ENCODE peak calls at places on chromosome 14, in ten cellular contexts. O, L, P, Z, T, X, F, U, V and S are unnamed samples.

GRCh38 chr14:100153560-100153959 is 5.9 kb downstream of the DEGS2 start:
- DNase-seq in O (no peak), L (no peak), P (no peak), Z (no peak), T (no peak), X (no peak), F (no peak), U (no peak), V (no peak), S (no peak)

GRCh38 chr14:84323450-84323849 is 1206.5 kb upstream of the FLRT2 start:
- DNase-seq in O (no peak), L (no peak), P (no peak), Z (no peak), T (no peak), X (no peak), F (no peak), U (no peak), V (no peak), S (no peak)

GRCh38 chr14:75022655-75023054 is 19.9 kb downstream of the EIF2B2 start:
- DNase-seq in O (no peak), L (no peak), P (no peak), Z (peak; percentile 26), T (no peak), X (no peak), F (peak; percentile 28), U (no peak), V (no peak), S (no peak)

GRCh38 chr14:89445252-89445973 is 28.4 kb upstream of the FOXN3 start:
- DNase-seq in O (no peak), L (peak; percentile 33), P (no peak), Z (no peak), T (no peak), X (no peak), F (peak; percentile 73), U (peak; percentile 11), V (no peak), S (peak; percentile 33)

GRCh38 chr14:75301666-75302325 is 23.2 kb downstream of the FOS start:
- DNase-seq in O (peak; percentile 48), L (no peak), P (no peak), Z (peak; percentile 58), T (peak; percentile 59), X (no peak), F (peak; percentile 96), U (peak; percentile 66), V (no peak), S (peak; percentile 77)

GRCh38 chr14:51446771-51447170 is 204.9 kb upstream of the FRMD6 start:
- DNase-seq in O (no peak), L (no peak), P (no peak), Z (no peak), T (no peak), X (no peak), F (no peak), U (no peak), V (no peak), S (no peak)

GRCh38 chr14:100155049-100155621 is 4.3 kb downstream of the DEGS2 start:
- DNase-seq in O (peak; percentile 18), L (no peak), P (no peak), Z (no peak), T (peak; percentile 63), X (peak; percentile 50), F (peak; percentile 56), U (no peak), V (no peak), S (no peak)

GRCh38 chr14:104515811-104516780 is 63.5 kb upstream of the C14orf180 start:
- DNase-seq in O (no peak), L (no peak), P (no peak), Z (no peak), T (no peak), X (peak; percentile 7), F (no peak), U (no peak), V (no peak), S (no peak)

GRCh38 chr14:74979442-74980397 is 23.0 kb upstream of the EIF2B2 start:
- DNase-seq in O (no peak), L (peak; percentile 36), P (no peak), Z (no peak), T (no peak), X (no peak), F (peak; percentile 35), U (no peak), V (no peak), S (no peak)

GRCh38 chr14:49549881-49550280 is 36.3 kb downstream of the RPS29 start:
- DNase-seq in O (no peak), L (peak; percentile 44), P (no peak), Z (no peak), T (no peak), X (no peak), F (no peak), U (no peak), V (no peak), S (no peak)

GRCh38 chr14:37262649-37263048 is 64.9 kb downstream of the MIPOL1 start:
- DNase-seq in O (no peak), L (no peak), P (no peak), Z (no peak), T (no peak), X (no peak), F (no peak), U (no peak), V (no peak), S (no peak)

GRCh38 chr14:82710257-82710841 is 1176.7 kb upstream of the SEL1L start:
- DNase-seq in O (peak; percentile 40), L (peak; percentile 61), P (peak; percentile 59), Z (no peak), T (peak; percentile 30), X (peak; percentile 85), F (peak; percentile 71), U (peak; percentile 51), V (peak; percentile 38), S (no peak)

GRCh38 chr14:52552063-52552988 is at the start of the genes GPR137C and TXNDC16:
- DNase-seq in O (peak; percentile 100), L (peak; percentile 99), P (peak; percentile 100), Z (peak; percentile 100), T (peak; percentile 100), X (peak; percentile 100), F (peak; percentile 99), U (peak; percentile 100), V (peak; percentile 99), S (peak; percentile 100)
- TF ChIP-seq POLR2A in O (peak; percentile 97), L (peak; percentile 32), P (peak; percentile 71), Z (peak; percentile 98), T (peak; percentile 92), X (peak; percentile 94), F (peak; percentile 69), U (peak; percentile 80), V (peak; percentile 97), S (peak; percentile 88)

GRCh38 chr14:24271134-24271833 is at the start of gene RABGGTA:
- DNase-seq in O (peak; percentile 91), L (peak; percentile 83), P (peak; percentile 85), Z (peak; percentile 90), T (peak; percentile 93), X (peak; percentile 90), F (peak; percentile 92), U (peak; percentile 92), V (peak; percentile 86), S (peak; percentile 91)
- TF ChIP-seq POLR2A in O (peak; percentile 86), L (peak; percentile 63), P (peak; percentile 7), Z (peak; percentile 71), T (peak; percentile 75), X (no peak), F (peak; percentile 70), U (no peak), V (no peak), S (peak; percentile 15)

DNA sequence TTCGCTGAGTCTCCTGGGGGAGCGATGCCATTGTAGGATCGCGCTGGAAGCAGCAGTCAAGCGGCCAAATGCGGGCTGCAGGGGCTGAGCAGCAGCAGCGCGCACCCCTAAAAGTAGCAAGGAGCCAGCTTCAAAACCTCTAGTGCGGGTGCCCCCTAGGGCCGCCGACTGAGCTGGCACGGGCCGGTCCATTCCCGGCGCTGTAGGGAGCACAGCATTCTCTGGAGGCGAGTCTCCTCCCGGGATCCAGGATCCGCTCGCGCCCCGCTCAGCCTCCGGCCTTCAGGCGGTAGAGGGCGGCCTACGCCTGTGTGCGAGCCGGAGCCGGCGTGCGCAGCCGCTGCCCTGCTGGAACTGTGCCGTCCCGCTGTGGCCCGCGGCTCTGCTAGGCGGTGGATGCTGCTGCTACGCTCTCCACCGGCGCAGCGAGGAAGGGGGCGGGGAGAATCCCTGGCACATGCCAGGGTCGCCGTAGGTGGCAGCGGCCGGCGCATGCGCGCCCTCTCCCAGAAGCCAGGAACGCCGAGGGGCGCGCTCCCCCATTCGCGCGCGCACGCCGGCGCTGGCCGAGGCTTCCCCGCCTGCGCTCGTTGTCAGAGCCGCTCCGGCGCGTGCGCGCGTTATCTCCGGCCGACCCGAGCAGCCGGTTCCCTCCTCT is at the start of gene FUT8:
- DNase-seq in O (peak; percentile 97), L (peak; percentile 94), P (peak; percentile 94), Z (peak; percentile 95), T (peak; percentile 96), X (peak; percentile 95), F (peak; percentile 96), U (peak; percentile 98), V (peak; percentile 95), S (peak; percentile 98)
- TF ChIP-seq POLR2A in O (peak; percentile 83), L (peak; percentile 52), P (peak; percentile 36), Z (peak; percentile 83), T (peak; percentile 71), X (peak; percentile 27), F (peak; percentile 72), U (peak; percentile 31), V (peak; percentile 75), S (peak; percentile 31)

DNA sequence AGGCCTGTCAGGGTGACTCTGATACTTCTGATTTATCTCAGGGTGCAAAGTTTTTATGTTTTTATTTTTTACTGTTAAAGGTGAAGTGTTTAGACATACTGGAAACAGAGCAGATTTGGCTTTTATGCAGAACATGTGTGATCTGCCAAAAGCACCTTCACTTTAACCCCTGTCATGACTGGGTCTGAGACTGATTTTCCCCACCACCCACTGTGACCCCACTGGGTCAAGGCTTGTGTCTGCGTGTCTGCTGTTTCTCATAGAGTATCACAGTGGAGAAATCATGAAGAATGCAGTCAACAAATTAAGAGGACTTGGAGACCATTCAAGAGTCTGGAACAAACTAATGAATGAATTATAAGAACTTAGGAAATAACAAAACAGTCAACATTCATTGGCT is 131.2 kb downstream of the SPTSSA start:
- DNase-seq in O (no peak), L (no peak), P (no peak), Z (no peak), T (no peak), X (no peak), F (no peak), U (no peak), V (no peak), S (no peak)
- TF ChIP-seq POLR2A in O (no peak), L (no peak), P (no peak), Z (no peak), T (no peak), X (no peak), F (no peak), U (no peak), V (no peak), S (no peak)

GRCh38 chr14:69191340-69192111 is at the start of gene EXD2:
- DNase-seq in O (peak; percentile 87), L (peak; percentile 80), P (peak; percentile 92), Z (peak; percentile 88), T (peak; percentile 93), X (peak; percentile 94), F (peak; percentile 91), U (peak; percentile 90), V (peak; percentile 86), S (peak; percentile 94)
- TF ChIP-seq POLR2A in O (peak; percentile 54), L (no peak), P (no peak), Z (no peak), T (peak; percentile 72), X (no peak), F (no peak), U (peak; percentile 25), V (no peak), S (peak; percentile 7)

GRCh38 chr14:101543814-101544213 is 17.5 kb upstream of the DIO3 start:
- DNase-seq in O (no peak), L (no peak), P (no peak), Z (no peak), T (no peak), X (no peak), F (no peak), U (no peak), V (no peak), S (no peak)
- TF ChIP-seq POLR2A in O (no peak), L (no peak), P (no peak), Z (no peak), T (no peak), X (no peak), F (no peak), U (no peak), V (no peak), S (no peak)